ENCODE peak calls at places on chromosomes 1 and 21, in five cellular contexts. K is fibroblast of lung, T is sigmoid colon, G is kidney, U is mammary epithelial cell. X is an unnamed sample.

GRCh38 chr1:2526824-2527552 is 592 bp upstream of the PANK4 start:
- DNase-seq in G (no peak), T (peak), K (peak), U (peak), X (peak)

GRCh38 chr21:34520769-34521508 is 8.9 kb upstream of the KCNE1 start:
- DNase-seq in U (no peak), K (no peak), G (no peak), T (no peak), X (no peak)

GRCh38 chr1:72366473-72366872 is 84.1 kb upstream of the NEGR1 start:
- DNase-seq in G (no peak), U (peak), T (no peak), K (peak), X (peak)

GRCh38 chr1:228156941-228157351 is 7.2 kb downstream of the GJC2 start:
- DNase-seq in U (no peak), K (no peak), G (peak), T (peak), X (no peak)

GRCh38 chr21:31418355-31419001 is 74.4 kb upstream of the TIAM1 start:
- DNase-seq in T (no peak), K (no peak), G (no peak), U (no peak), X (no peak)

GRCh38 chr1:4150262-4150661 is 250.2 kb upstream of the C1orf174 start:
- DNase-seq in K (no peak), G (no peak), U (no peak), T (peak), X (no peak)

GRCh38 chr1:245585252-245585959 is 430.6 kb downstream of the KIF26B start:
- DNase-seq in K (peak), U (peak), T (no peak), G (no peak), X (peak)

GRCh38 chr21:18369115-18369514 is 34.5 kb downstream of the TMPRSS15 start:
- DNase-seq in T (no peak), G (no peak), U (no peak), K (peak), X (no peak)

GRCh38 chr1:228279011-228279721 is 71.3 kb downstream of the OBSCN start:
- DNase-seq in G (peak), U (no peak), K (no peak), T (peak), X (no peak)

GRCh38 chr1:233523047-233523446 is 90.9 kb upstream of the KCNK1 start:
- DNase-seq in G (no peak), U (no peak), T (no peak), K (peak), X (no peak)

GRCh38 chr1:111252786-111253185 is 25.3 kb downstream of the CHI3L2 start:
- DNase-seq in T (no peak), U (no peak), K (no peak), G (no peak), X (no peak)

GRCh38 chr1:93845554-93846150 is 33.4 kb downstream of the DNTTIP2 start:
- DNase-seq in U (peak), G (no peak), T (no peak), K (peak), X (peak)

GRCh38 chr1:2314297-2314802 is 77.0 kb downstream of the MORN1 start:
- DNase-seq in G (peak), T (peak), K (peak), U (no peak), X (peak)

GRCh38 chr1:166273618-166274017 is 106.8 kb upstream of the FAM78B start:
- DNase-seq in G (no peak), T (no peak), U (no peak), K (no peak), X (no peak)

GRCh38 chr1:235649722-235650163 is at the start of gene GNG4:
- DNase-seq in K (no peak), U (no peak), G (no peak), T (peak), X (no peak)

GRCh38 chr1:226128487-226129075 is 58.0 kb downstream of the ACBD3 start:
- DNase-seq in T (peak), K (peak), U (peak), G (no peak), X (no peak)

GRCh38 chr1:10663668-10664035 is 132.8 kb downstream of the CASZ1 start:
- DNase-seq in G (no peak), U (no peak), K (peak), T (peak), X (no peak)

GRCh38 chr1:15100369-15101111 is 53.0 kb upstream of the TMEM51 start:
- DNase-seq in T (no peak), K (peak), U (peak), G (no peak), X (peak)

GRCh38 chr1:201640624-201641023 is 101.7 kb downstream of the NAV1 start:
- DNase-seq in K (peak), G (peak), U (no peak), T (peak), X (peak)

GRCh38 chr1:217040696-217041095 is 317.5 kb upstream of the ESRRG start:
- DNase-seq in U (no peak), G (no peak), K (peak), T (no peak), X (no peak)

GRCh38 chr1:53686371-53687267 is 52.3 kb downstream of the GLIS1 start:
- DNase-seq in T (no peak), G (no peak), K (peak), U (no peak), X (no peak)

GRCh38 chr1:183719976-183720497 is 66.9 kb upstream of the APOBEC4 start:
- DNase-seq in T (no peak), G (no peak), K (no peak), U (no peak), X (peak)

GRCh38 chr1:119648620-119649004 is 546 bp upstream of the ZNF697 start:
- DNase-seq in U (no peak), K (no peak), G (no peak), T (no peak), X (peak)

GRCh38 chr1:63189677-63190076 is 132.7 kb upstream of the FOXD3 start:
- DNase-seq in U (no peak), K (no peak), G (no peak), T (no peak), X (no peak)

GRCh38 chr1:223747838-223748335 is 35.5 kb downstream of the CAPN2 start:
- DNase-seq in G (no peak), U (no peak), K (peak), T (no peak), X (peak)

GRCh38 chr1:109091196-109092193 is 931 bp downstream of the TMEM167B start:
- DNase-seq in G (no peak), U (peak), T (no peak), K (peak), X (peak)

GRCh38 chr1:25609921-25610320 is 6.7 kb upstream of the MAN1C1 start:
- DNase-seq in U (no peak), G (no peak), T (no peak), K (no peak), X (peak)

GRCh38 chr1:224433671-224434446 is 738 bp downstream of the WDR26 start:
- DNase-seq in K (peak), G (peak), T (peak), U (no peak), X (peak)

GRCh38 chr1:61111084-61112050 is 29.0 kb downstream of the NFIA start:
- DNase-seq in G (no peak), U (no peak), T (no peak), K (no peak), X (peak)

GRCh38 chr1:156128749-156129682 is 14.5 kb downstream of the LMNA start:
- DNase-seq in K (peak), U (no peak), G (peak), T (peak), X (peak)

GRCh38 chr1:70387507-70387906 is 23.6 kb upstream of the CTH start:
- DNase-seq in K (no peak), G (no peak), U (no peak), T (no peak), X (no peak)
- H3K4me3 ChIP-seq in K (no peak), G (no peak), U (no peak), T (no peak), X (no peak)

GRCh38 chr21:45033791-45034555 is 40.4 kb upstream of the ADARB1 start:
- DNase-seq in G (no peak), K (no peak), T (peak), U (no peak), X (peak)
- H3K4me3 ChIP-seq in G (no peak), K (peak), T (no peak), U (no peak), X (no peak)

DNA sequence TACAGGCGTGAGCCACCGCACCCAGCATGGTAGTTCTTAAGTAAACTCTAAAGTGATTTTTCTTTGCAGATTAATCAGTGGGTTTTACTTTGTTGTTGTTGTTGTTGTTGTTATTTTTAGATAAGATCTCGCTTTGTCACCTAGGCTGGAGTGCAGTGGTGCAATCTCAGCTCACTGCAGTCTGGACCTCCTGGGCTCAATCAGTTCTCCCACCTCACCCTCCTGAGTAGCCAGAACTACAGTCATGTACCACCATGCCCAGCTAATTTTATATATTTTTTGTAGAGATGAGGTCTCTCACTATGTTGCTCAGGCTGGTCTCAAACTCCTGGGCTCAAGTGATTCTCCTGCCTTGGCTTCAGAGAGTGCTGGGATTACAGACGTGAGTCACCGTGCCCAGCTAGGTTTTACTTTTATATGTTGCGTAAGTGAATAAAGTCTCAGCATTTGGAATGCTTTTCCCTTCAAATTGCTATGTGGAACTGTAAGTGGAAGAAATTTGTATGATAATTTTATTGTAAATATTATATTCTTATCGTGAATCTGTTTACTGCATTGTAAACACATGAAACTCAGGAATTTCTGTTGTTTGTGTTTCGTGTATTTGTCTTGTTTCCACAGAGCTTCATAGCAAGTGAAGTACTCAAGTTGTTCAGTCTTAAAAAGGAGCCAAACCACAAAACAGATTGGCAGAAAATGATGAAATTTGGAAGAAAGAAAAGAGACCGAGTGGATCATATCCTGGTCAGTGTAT is 56.2 kb upstream of the QSOX1 start:
- DNase-seq in K (peak), G (no peak), U (peak), T (peak), X (peak)
- H3K4me3 ChIP-seq in K (no peak), G (no peak), U (no peak), T (no peak), X (no peak)

GRCh38 chr1:101253976-101254660 is 17.3 kb downstream of the S1PR1 start:
- DNase-seq in U (peak), K (peak), T (no peak), G (no peak), X (peak)
- H3K4me3 ChIP-seq in U (no peak), K (no peak), T (no peak), G (no peak), X (peak)

DNA sequence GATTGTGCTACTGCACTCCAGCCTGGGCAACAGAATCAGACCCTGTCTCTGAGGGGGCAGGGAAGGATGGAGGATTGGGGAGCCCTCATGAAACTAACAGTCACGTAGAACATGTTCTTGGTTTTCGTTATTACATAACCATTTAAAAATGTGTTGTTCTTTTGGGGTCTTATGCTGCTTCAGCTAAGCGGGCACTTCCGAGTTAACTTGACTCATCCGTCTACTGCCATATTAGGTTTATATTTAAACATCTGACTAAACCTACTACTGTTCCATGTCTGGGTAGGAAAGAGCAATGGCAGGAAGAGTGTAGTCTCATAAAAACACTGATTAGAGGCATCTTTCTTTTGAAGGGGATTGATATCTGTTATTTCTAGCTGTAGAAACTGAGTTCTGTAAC is 59.5 kb upstream of the BMP8A start:
- DNase-seq in G (no peak), K (peak), U (no peak), T (no peak), X (no peak)
- H3K4me3 ChIP-seq in G (no peak), K (no peak), U (no peak), T (no peak), X (no peak)

DNA sequence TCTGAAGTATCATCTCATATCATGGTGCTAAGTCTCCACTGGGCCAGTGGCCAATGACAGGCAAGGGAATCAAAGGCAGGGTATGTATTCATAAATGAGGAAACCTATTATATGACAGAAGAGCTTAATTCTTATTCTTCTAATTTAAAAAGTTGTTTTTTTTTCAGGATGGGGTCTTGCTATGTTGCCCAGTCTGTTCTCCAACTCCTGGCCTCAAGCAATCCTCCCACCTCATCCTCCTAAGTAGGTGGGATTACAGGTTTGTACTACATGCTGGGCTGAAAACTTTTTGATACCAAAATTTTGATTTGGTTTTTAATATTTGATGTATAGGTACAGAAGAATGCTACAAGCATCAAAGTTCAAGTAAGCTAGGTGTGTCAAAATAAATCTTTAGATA is 35.0 kb downstream of the ATP8B2 start:
- DNase-seq in G (no peak), U (no peak), K (no peak), T (no peak), X (no peak)
- H3K4me3 ChIP-seq in G (no peak), U (no peak), K (no peak), T (no peak), X (no peak)

DNA sequence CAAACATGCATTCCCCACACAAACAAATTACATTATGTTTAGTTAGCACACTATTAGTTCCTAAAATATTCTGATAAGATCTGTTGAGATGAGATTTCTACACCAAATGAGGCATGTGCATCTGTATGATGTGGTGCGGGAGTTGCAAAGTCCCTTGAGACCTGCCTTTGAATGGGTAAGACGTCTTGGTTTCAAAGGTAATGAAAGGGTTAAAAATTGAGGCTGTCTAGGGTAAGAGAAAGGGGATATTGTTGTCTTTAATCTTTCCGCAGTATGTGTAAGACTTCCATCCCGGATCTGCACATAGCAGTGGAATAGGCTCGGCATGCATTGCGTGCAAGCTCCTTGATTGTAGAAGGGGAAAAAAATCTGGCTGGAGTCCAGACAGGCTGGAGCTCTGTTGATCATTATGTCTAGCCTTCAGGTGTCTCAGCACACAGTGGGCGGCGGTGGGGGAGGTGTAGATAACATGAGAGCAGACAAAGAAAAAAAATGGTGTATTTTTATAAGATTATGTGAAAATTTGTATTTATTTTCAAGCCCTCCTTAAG is 296.6 kb downstream of the PTPRC start:
- DNase-seq in G (peak), K (peak), T (peak), U (peak), X (peak)
- H3K4me3 ChIP-seq in G (peak), K (peak), T (peak), U (peak), X (peak)

DNA sequence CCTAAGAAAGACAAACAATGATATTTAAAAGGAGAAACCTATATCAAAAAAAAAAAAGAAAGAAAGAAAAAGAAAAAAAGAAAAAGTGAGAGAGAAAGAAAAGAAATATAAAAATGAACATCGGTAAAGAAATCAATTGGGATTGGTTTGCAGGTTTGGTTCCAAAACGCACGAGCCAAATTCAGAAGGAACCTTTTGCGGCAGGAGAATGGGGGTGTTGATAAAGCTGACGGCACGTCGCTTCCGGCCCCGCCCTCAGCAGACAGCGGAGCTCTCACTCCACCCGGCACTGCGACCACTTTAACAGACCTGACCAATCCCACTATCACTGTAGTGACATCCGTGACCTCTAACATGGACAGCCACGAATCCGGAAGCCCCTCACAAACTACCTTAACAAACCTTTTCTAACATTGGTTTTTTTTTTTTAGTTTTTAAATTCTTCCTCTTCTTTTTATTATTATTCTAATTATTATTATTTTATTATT is 11.7 kb downstream of the LHX9 start:
- DNase-seq in U (no peak), T (no peak), G (no peak), K (no peak), X (no peak)
- H3K4me3 ChIP-seq in U (no peak), T (no peak), G (no peak), K (no peak), X (peak)

GRCh38 chr1:26862781-26863676 is at the start of gene SFN:
- DNase-seq in T (no peak), U (peak), G (peak), K (no peak), X (no peak)
- H3K4me3 ChIP-seq in T (peak), U (peak), G (peak), K (no peak), X (peak)